ENCODE peak calls at places on chromosomes 3 and 15, in nine cellular contexts. L is aorta, R is psoas muscle, P is prostate gland, C is right lobe of liver, O is dorsolateral prefrontal cortex, T is small intestine, N is endodermal cell, H is Panc1. I is an unnamed sample.
A peak's percentile ranks its signal among the peaks of the same experiment; 100 is the strongest.

GRCh38 chr3:194537732-194538247 is 51.0 kb upstream of the ATP13A3 start:
- DNase-seq in L (peak; percentile 76), R (no peak), P (peak; percentile 48), C (peak; percentile 44), O (no peak), T (peak; percentile 29), N (no peak), H (peak; percentile 43), I (peak; percentile 58)

GRCh38 chr3:136070953-136071949 is 105.7 kb downstream of the PPP2R3A start:
- DNase-seq in L (no peak), R (peak; percentile 55), P (no peak), C (no peak), O (no peak), T (no peak), N (peak; percentile 49), H (no peak), I (no peak)

GRCh38 chr15:81213982-81214381 is 17.3 kb downstream of the IL16 start:
- DNase-seq in L (no peak), R (no peak), P (no peak), C (no peak), O (no peak), T (no peak), N (no peak), H (no peak), I (no peak)

GRCh38 chr3:73509812-73510211 is 114.9 kb downstream of the PDZRN3 start:
- DNase-seq in L (no peak), R (no peak), P (no peak), C (no peak), O (no peak), T (no peak), N (no peak), H (no peak), I (no peak)

GRCh38 chr15:73753250-73754130 is at the start of gene INSYN1:
- DNase-seq in L (peak; percentile 84), R (peak; percentile 67), P (peak; percentile 32), C (peak; percentile 29), O (peak; percentile 67), T (no peak), N (peak; percentile 69), H (no peak), I (no peak)

GRCh38 chr3:129936757-129937156 is 37.8 kb upstream of the TRH start:
- DNase-seq in L (no peak), R (no peak), P (peak; percentile 58), C (no peak), O (no peak), T (peak; percentile 86), N (no peak), H (no peak), I (peak; percentile 72)

GRCh38 chr3:55066406-55067128 is 138.7 kb upstream of the LRTM1 start:
- DNase-seq in L (no peak), R (no peak), P (no peak), C (no peak), O (no peak), T (no peak), N (no peak), H (no peak), I (no peak)

GRCh38 chr3:108305484-108306172 is 9.3 kb downstream of the HHLA2 start:
- DNase-seq in L (no peak), R (no peak), P (peak; percentile 21), C (peak; percentile 55), O (no peak), T (peak; percentile 92), N (no peak), H (peak; percentile 7), I (peak; percentile 83)

GRCh38 chr3:168272343-168272984 is 176.7 kb upstream of the GOLIM4 start:
- DNase-seq in L (no peak), R (no peak), P (no peak), C (no peak), O (no peak), T (no peak), N (no peak), H (no peak), I (no peak)

DNA sequence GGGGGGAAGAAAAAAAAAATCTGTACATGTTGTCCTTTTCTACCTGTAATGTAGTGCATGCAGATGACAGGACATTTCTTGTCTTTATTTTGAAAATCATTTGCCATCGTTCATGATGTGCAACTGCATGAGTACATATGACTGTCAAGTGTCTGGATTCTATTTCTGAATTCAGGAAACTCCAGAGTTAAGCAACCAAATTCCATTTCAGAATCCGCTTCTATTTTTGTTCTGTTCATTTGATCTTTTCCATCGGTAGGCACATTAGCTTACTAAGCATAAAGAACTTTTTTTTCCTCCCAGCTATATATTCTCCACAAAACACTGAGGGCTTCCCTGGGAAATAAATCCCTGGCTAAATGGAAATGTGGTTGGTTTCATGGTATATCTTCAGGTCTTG is 365.5 kb downstream of the PTPRG start:
- DNase-seq in L (no peak), R (no peak), P (no peak), C (no peak), O (no peak), T (no peak), N (no peak), H (no peak), I (no peak)
- H3K27ac ChIP-seq in L (peak overlapping the region; percentile 33), R (peak overlapping the region; percentile 90), P (no peak overlapping the region), C (no peak overlapping the region), O (peak overlapping the region; percentile 62), T (no peak overlapping the region), N (no peak overlapping the region), H (no peak overlapping the region), I (peak overlapping the region; percentile 22)

GRCh38 chr3:101117473-101117872 is 124.3 kb upstream of the ABI3BP start:
- DNase-seq in L (no peak), R (no peak), P (no peak), C (no peak), O (no peak), T (no peak), N (no peak), H (no peak), I (no peak)

GRCh38 chr3:101119535-101119934 is 126.3 kb upstream of the ABI3BP start:
- DNase-seq in L (no peak), R (no peak), P (no peak), C (no peak), O (no peak), T (no peak), N (no peak), H (no peak), I (no peak)

GRCh38 chr3:101117981-101118380 is 124.8 kb upstream of the ABI3BP start:
- DNase-seq in L (no peak), R (no peak), P (no peak), C (no peak), O (no peak), T (no peak), N (no peak), H (no peak), I (no peak)

GRCh38 chr3:101122678-101123077 is 129.5 kb upstream of the ABI3BP start:
- DNase-seq in L (no peak), R (no peak), P (no peak), C (no peak), O (no peak), T (peak; percentile 80), N (no peak), H (no peak), I (no peak)

DNA sequence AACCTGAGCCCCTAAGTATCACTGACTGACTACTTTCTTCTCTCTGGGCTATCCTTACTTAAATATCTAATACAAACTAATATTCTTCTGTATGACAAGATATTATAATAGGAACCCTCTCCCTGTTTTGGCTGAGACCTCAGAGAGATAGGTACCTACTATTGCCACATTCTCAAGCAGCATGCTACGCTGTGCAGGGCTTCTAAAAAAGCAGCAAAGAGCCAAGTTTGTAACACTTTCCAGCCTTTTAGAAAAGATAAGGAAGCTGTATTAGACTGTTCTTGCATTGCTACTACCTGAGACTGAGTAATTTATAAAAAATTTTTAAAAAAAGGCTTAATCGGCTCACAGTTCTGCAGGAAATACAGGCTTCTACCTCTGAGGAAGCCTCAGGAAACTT is 126.8 kb upstream of the ABI3BP start:
- DNase-seq in L (no peak), R (no peak), P (no peak), C (no peak), O (no peak), T (no peak), N (no peak), H (no peak), I (no peak)
- H3K27ac ChIP-seq in L (no peak overlapping the region), R (no peak overlapping the region), P (no peak overlapping the region), C (no peak overlapping the region), O (no peak overlapping the region), T (no peak overlapping the region), N (no peak overlapping the region), H (no peak overlapping the region), I (no peak overlapping the region)

DNA sequence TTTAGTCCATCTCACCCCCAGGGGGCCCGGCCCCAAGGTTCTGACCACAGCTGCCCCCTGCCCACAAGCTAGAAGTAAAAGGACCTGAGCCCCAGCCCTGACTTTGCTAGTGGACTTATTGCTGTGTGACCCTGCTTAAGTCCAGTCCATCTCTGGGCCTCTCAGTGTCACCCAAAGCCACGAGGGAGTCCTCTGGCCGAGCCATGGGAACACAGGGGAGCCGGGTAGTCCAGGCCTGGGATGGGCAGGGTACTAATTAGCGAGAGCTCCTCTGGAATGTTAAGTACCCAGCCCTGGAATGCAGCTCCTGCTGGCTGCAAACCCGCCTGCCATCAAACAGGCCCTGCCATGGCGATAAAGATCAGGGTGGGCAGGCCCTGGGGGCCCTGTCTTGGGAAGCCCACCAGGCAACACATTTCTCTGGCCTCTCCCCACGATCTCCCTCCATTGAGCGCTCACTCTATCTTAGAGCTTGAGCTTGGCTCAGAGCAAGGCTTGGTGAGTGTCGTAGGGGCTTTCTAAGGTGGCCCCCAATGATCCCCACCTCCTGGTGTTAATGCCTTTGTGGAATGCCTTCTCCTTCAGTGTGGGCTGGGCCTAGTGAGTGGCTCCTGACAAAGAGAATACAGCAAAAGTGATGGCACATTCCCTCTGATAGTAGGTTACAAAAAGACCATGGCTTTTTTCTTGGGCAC is 133.0 kb downstream of the SMAD6 start:
- DNase-seq in L (no peak), R (no peak), P (no peak), C (no peak), O (no peak), T (no peak), N (peak; percentile 95), H (no peak), I (no peak)
- H3K27ac ChIP-seq in L (no peak overlapping the region), R (no peak overlapping the region), P (no peak overlapping the region), C (no peak overlapping the region), O (no peak overlapping the region), T (no peak overlapping the region), N (peak overlapping the region; percentile 27), H (peak overlapping the region; percentile 51), I (no peak overlapping the region)

GRCh38 chr3:14159426-14159825 is 19.0 kb downstream of the XPC start:
- DNase-seq in L (no peak), R (no peak), P (no peak), C (no peak), O (no peak), T (no peak), N (no peak), H (no peak), I (no peak)

GRCh38 chr3:14156843-14157561 is 21.4 kb downstream of the XPC start:
- DNase-seq in L (no peak), R (peak; percentile 68), P (no peak), C (no peak), O (no peak), T (no peak), N (no peak), H (no peak), I (no peak)

GRCh38 chr3:14158370-14158769 is 20.0 kb downstream of the XPC start:
- DNase-seq in L (no peak), R (no peak), P (no peak), C (no peak), O (no peak), T (no peak), N (no peak), H (no peak), I (no peak)

GRCh38 chr3:14156201-14156600 is 22.2 kb downstream of the XPC start:
- DNase-seq in L (no peak), R (no peak), P (no peak), C (no peak), O (no peak), T (no peak), N (no peak), H (no peak), I (no peak)

GRCh38 chr3:14157951-14158350 is 20.4 kb downstream of the XPC start:
- DNase-seq in L (no peak), R (no peak), P (no peak), C (no peak), O (no peak), T (no peak), N (no peak), H (no peak), I (no peak)
- H3K27ac ChIP-seq in L (no peak overlapping the region), R (peak overlapping the region; percentile 56), P (no peak overlapping the region), C (no peak overlapping the region), O (no peak overlapping the region), T (no peak overlapping the region), N (no peak overlapping the region), H (no peak overlapping the region), I (no peak overlapping the region)